ENCODE peak calls at places on chromosome 9, in four cellular contexts. M, U, C and B are unnamed samples.

GRCh38 chr9:13588151-13589043 is 308.9 kb upstream of the MPDZ start:
- DNase-seq in M (no peak), U (no peak), C (no peak), B (no peak)

GRCh38 chr9:91884746-91885687 is 65.0 kb downstream of the ROR2 start:
- DNase-seq in M (peak; percentile 69), U (no peak), C (no peak), B (no peak)

GRCh38 chr9:135479469-135480052 is at the start of gene PPP1R26:
- DNase-seq in M (no peak), U (no peak), C (no peak), B (no peak)

GRCh38 chr9:25613709-25614108 is 64.5 kb downstream of the TUSC1 start:
- DNase-seq in M (no peak), U (no peak), C (no peak), B (no peak)

GRCh38 chr9:529721-530120 is 311.8 kb upstream of the DMRT1 start:
- DNase-seq in M (no peak), U (no peak), C (no peak), B (no peak)

GRCh38 chr9:2493106-2493505 is 128.5 kb upstream of the VLDLR start:
- DNase-seq in M (peak; percentile 50), U (no peak), C (no peak), B (no peak)

GRCh38 chr9:117232991-117233390 is 181.9 kb downstream of the ASTN2 start:
- DNase-seq in M (no peak), U (no peak), C (no peak), B (no peak)

GRCh38 chr9:134992755-134993124 is 75.0 kb upstream of the FCN1 start:
- DNase-seq in M (no peak), U (no peak), C (peak; percentile 71), B (no peak)

GRCh38 chr9:477146-477545 is 262.5 kb downstream of the DOCK8 start:
- DNase-seq in M (no peak), U (no peak), C (no peak), B (no peak)

GRCh38 chr9:114072181-114073140 is 5.6 kb downstream of the AMBP start:
- DNase-seq in M (no peak), U (no peak), C (no peak), B (no peak)

GRCh38 chr9:3863114-3863528 is 337.3 kb upstream of the RFX3 start:
- DNase-seq in M (peak; percentile 83), U (no peak), C (no peak), B (no peak)

GRCh38 chr9:130010151-130010988 is 32.6 kb downstream of the FNBP1 start:
- DNase-seq in M (no peak), U (no peak), C (no peak), B (no peak)

GRCh38 chr9:115071176-115071575 is 46.8 kb downstream of the TNC start:
- DNase-seq in M (no peak), U (no peak), C (no peak), B (no peak)

GRCh38 chr9:23563497-23563896 is 262.5 kb downstream of the ELAVL2 start:
- DNase-seq in M (peak; percentile 4), U (no peak), C (no peak), B (no peak)

GRCh38 chr9:130297371-130297770 is 31.8 kb downstream of the HMCN2 start:
- DNase-seq in M (no peak), U (no peak), C (no peak), B (no peak)

GRCh38 chr9:94923333-94924089 is 197.0 kb downstream of the AOPEP start:
- DNase-seq in M (no peak), U (no peak), C (no peak), B (no peak)

GRCh38 chr9:2418619-2419018 is 203.0 kb upstream of the VLDLR start:
- DNase-seq in M (peak; percentile 77), U (no peak), C (no peak), B (peak; percentile 73)

GRCh38 chr9:87007711-87008360 is 60.5 kb upstream of the GAS1 start:
- DNase-seq in M (no peak), U (no peak), C (no peak), B (no peak)

GRCh38 chr9:112337547-112337946 is 4.1 kb upstream of the PTBP3 start:
- DNase-seq in M (no peak), U (no peak), C (no peak), B (no peak)

GRCh38 chr9:136564379-136564988 is 18.6 kb upstream of the NOTCH1 start:
- DNase-seq in M (peak; percentile 87), U (no peak), C (peak; percentile 91), B (no peak)

GRCh38 chr9:136095028-136095494 is at the start of gene NACC2:
- DNase-seq in M (peak; percentile 79), U (no peak), C (peak; percentile 88), B (no peak)

GRCh38 chr9:125749951-125750655 is 2.9 kb downstream of the PBX3 start:
- DNase-seq in M (peak; percentile 67), U (no peak), C (no peak), B (no peak)

GRCh38 chr9:115167175-115167574 is 49.2 kb upstream of the TNC start:
- DNase-seq in M (peak; percentile 57), U (no peak), C (no peak), B (no peak)

GRCh38 chr9:70590264-70590646 is 175.8 kb upstream of the KLF9 start:
- DNase-seq in M (peak; percentile 58), U (no peak), C (no peak), B (no peak)

GRCh38 chr9:121596515-121596914 is 54.9 kb upstream of the DAB2IP start:
- DNase-seq in M (peak; percentile 48), U (no peak), C (no peak), B (no peak)

GRCh38 chr9:133004091-133005072 is 25.9 kb downstream of the GFI1B start:
- DNase-seq in M (no peak), U (no peak), C (no peak), B (no peak)

GRCh38 chr9:134130503-134131375 is 5.1 kb upstream of the WDR5 start:
- DNase-seq in M (no peak), U (peak; percentile 31), C (peak; percentile 84), B (peak; percentile 27)

GRCh38 chr9:90860382-90860781 is 58.8 kb downstream of the SYK start:
- DNase-seq in M (no peak), U (no peak), C (no peak), B (no peak)

GRCh38 chr9:94101169-94101853 is 17.0 kb downstream of the PTPDC1 start:
- DNase-seq in M (no peak), U (no peak), C (no peak), B (no peak)

GRCh38 chr9:89138463-89139390 is 39.9 kb downstream of the SHC3 start:
- DNase-seq in M (peak; percentile 80), U (no peak), C (no peak), B (no peak)

GRCh38 chr9:76372345-76372744 is 21.9 kb downstream of the RFK start:
- DNase-seq in M (no peak), U (no peak), C (no peak), B (no peak)